ENCODE peak calls at places on chromosomes 2 and 18, in nine cellular contexts. One of them, this sample, is unnamed.

GRCh38 chr18:70368903-70369302 is 80.1 kb downstream of the SOCS6 start:
- DNase-seq in HCT116: no peak
- DNase-seq in GM06990: no peak
- DNase-seq in aorta: no peak
- DNase-seq in NCI-H510A treated with DMSO at 0.1 percent for 48 hours: no peak
- DNase-seq in GM23248: peak
- DNase-seq in NCI-H345: no peak
- DNase-seq in lung microvascular endothelial cell: no peak
- DNase-seq in DND-41: no peak
- DNase-seq in this sample: no peak

GRCh38 chr2:221133941-221134340 is 438.2 kb downstream of the EPHA4 start:
- DNase-seq in HCT116: no peak
- DNase-seq in GM06990: no peak
- DNase-seq in aorta: no peak
- DNase-seq in NCI-H510A treated with DMSO at 0.1 percent for 48 hours: no peak
- DNase-seq in GM23248: peak
- DNase-seq in NCI-H345: no peak
- DNase-seq in lung microvascular endothelial cell: no peak
- DNase-seq in DND-41: no peak
- DNase-seq in this sample: no peak

GRCh38 chr2:241272722-241273551 is 42.5 kb downstream of the HDLBP start:
- DNase-seq in HCT116: no peak
- DNase-seq in GM06990: peak
- DNase-seq in aorta: peak
- DNase-seq in NCI-H510A treated with DMSO at 0.1 percent for 48 hours: peak
- DNase-seq in GM23248: peak
- DNase-seq in NCI-H345: peak
- DNase-seq in lung microvascular endothelial cell: peak
- DNase-seq in DND-41: no peak
- DNase-seq in this sample: peak

GRCh38 chr2:65545818-65546217 is 113.4 kb upstream of the SPRED2 start:
- DNase-seq in HCT116: no peak
- DNase-seq in GM06990: no peak
- DNase-seq in aorta: no peak
- DNase-seq in NCI-H510A treated with DMSO at 0.1 percent for 48 hours: no peak
- DNase-seq in GM23248: peak
- DNase-seq in NCI-H345: no peak
- DNase-seq in lung microvascular endothelial cell: peak
- DNase-seq in DND-41: no peak
- DNase-seq in this sample: peak

GRCh38 chr18:79782566-79783308 is 15.0 kb upstream of the KCNG2 start:
- DNase-seq in HCT116: no peak
- DNase-seq in GM06990: no peak
- DNase-seq in aorta: peak
- DNase-seq in NCI-H510A treated with DMSO at 0.1 percent for 48 hours: no peak
- DNase-seq in GM23248: no peak
- DNase-seq in NCI-H345: no peak
- DNase-seq in lung microvascular endothelial cell: no peak
- DNase-seq in DND-41: no peak
- DNase-seq in this sample: no peak

GRCh38 chr18:75133721-75134645 is 75.0 kb downstream of the PTGR3 start:
- DNase-seq in HCT116: no peak
- DNase-seq in GM06990: no peak
- DNase-seq in aorta: no peak
- DNase-seq in NCI-H510A treated with DMSO at 0.1 percent for 48 hours: no peak
- DNase-seq in GM23248: no peak
- DNase-seq in NCI-H345: peak
- DNase-seq in lung microvascular endothelial cell: no peak
- DNase-seq in DND-41: no peak
- DNase-seq in this sample: no peak

GRCh38 chr2:132606649-132607048 is 63.4 kb downstream of the LYPD1 start:
- DNase-seq in HCT116: no peak
- DNase-seq in GM06990: no peak
- DNase-seq in aorta: no peak
- DNase-seq in NCI-H510A treated with DMSO at 0.1 percent for 48 hours: no peak
- DNase-seq in GM23248: no peak
- DNase-seq in NCI-H345: no peak
- DNase-seq in lung microvascular endothelial cell: no peak
- DNase-seq in DND-41: no peak
- DNase-seq in this sample: no peak

GRCh38 chr2:238847841-238848565 is at the start of gene TWIST2:
- DNase-seq in HCT116: no peak
- DNase-seq in GM06990: no peak
- DNase-seq in aorta: peak
- DNase-seq in NCI-H510A treated with DMSO at 0.1 percent for 48 hours: no peak
- DNase-seq in GM23248: peak
- DNase-seq in NCI-H345: peak
- DNase-seq in lung microvascular endothelial cell: peak
- DNase-seq in DND-41: no peak
- DNase-seq in this sample: no peak

GRCh38 chr2:191688934-191689695 is 11.2 kb downstream of the NABP1 start:
- DNase-seq in HCT116: peak
- DNase-seq in GM06990: no peak
- DNase-seq in aorta: no peak
- DNase-seq in NCI-H510A treated with DMSO at 0.1 percent for 48 hours: no peak
- DNase-seq in GM23248: peak
- DNase-seq in NCI-H345: no peak
- DNase-seq in lung microvascular endothelial cell: peak
- DNase-seq in DND-41: no peak
- DNase-seq in this sample: peak

GRCh38 chr2:113111823-113112287 is 15.5 kb upstream of the IL1RN start:
- DNase-seq in HCT116: no peak
- DNase-seq in GM06990: no peak
- DNase-seq in aorta: no peak
- DNase-seq in NCI-H510A treated with DMSO at 0.1 percent for 48 hours: no peak
- DNase-seq in GM23248: no peak
- DNase-seq in NCI-H345: no peak
- DNase-seq in lung microvascular endothelial cell: no peak
- DNase-seq in DND-41: no peak
- DNase-seq in this sample: no peak

GRCh38 chr2:147416099-147416498 is 428.7 kb upstream of the ACVR2A start:
- DNase-seq in HCT116: no peak
- DNase-seq in GM06990: no peak
- DNase-seq in aorta: no peak
- DNase-seq in NCI-H510A treated with DMSO at 0.1 percent for 48 hours: no peak
- DNase-seq in GM23248: peak
- DNase-seq in NCI-H345: no peak
- DNase-seq in lung microvascular endothelial cell: no peak
- DNase-seq in DND-41: no peak
- DNase-seq in this sample: peak

GRCh38 chr18:61350578-61350977 is 17.3 kb downstream of the CDH20 start:
- DNase-seq in HCT116: no peak
- DNase-seq in GM06990: no peak
- DNase-seq in aorta: no peak
- DNase-seq in NCI-H510A treated with DMSO at 0.1 percent for 48 hours: no peak
- DNase-seq in GM23248: no peak
- DNase-seq in NCI-H345: no peak
- DNase-seq in lung microvascular endothelial cell: no peak
- DNase-seq in DND-41: no peak
- DNase-seq in this sample: no peak

GRCh38 chr18:32378705-32379104 is 92.0 kb downstream of the GAREM1 start:
- DNase-seq in HCT116: no peak
- DNase-seq in GM06990: no peak
- DNase-seq in aorta: no peak
- DNase-seq in NCI-H510A treated with DMSO at 0.1 percent for 48 hours: peak
- DNase-seq in GM23248: peak
- DNase-seq in NCI-H345: peak
- DNase-seq in lung microvascular endothelial cell: peak
- DNase-seq in DND-41: no peak
- DNase-seq in this sample: no peak

GRCh38 chr2:186254759-186255158 is 231.3 kb upstream of the ZC3H15 start:
- DNase-seq in HCT116: no peak
- DNase-seq in GM06990: no peak
- DNase-seq in aorta: no peak
- DNase-seq in NCI-H510A treated with DMSO at 0.1 percent for 48 hours: no peak
- DNase-seq in GM23248: no peak
- DNase-seq in NCI-H345: no peak
- DNase-seq in lung microvascular endothelial cell: no peak
- DNase-seq in DND-41: no peak
- DNase-seq in this sample: no peak

GRCh38 chr2:43454791-43455190 is 141.0 kb downstream of the THADA start:
- DNase-seq in HCT116: no peak
- DNase-seq in GM06990: no peak
- DNase-seq in aorta: no peak
- DNase-seq in NCI-H510A treated with DMSO at 0.1 percent for 48 hours: no peak
- DNase-seq in GM23248: peak
- DNase-seq in NCI-H345: no peak
- DNase-seq in lung microvascular endothelial cell: no peak
- DNase-seq in DND-41: no peak
- DNase-seq in this sample: no peak

GRCh38 chr2:241118727-241119505 is 16.8 kb upstream of the MTERF4 start:
- DNase-seq in HCT116: no peak
- DNase-seq in GM06990: no peak
- DNase-seq in aorta: no peak
- DNase-seq in NCI-H510A treated with DMSO at 0.1 percent for 48 hours: no peak
- DNase-seq in GM23248: no peak
- DNase-seq in NCI-H345: no peak
- DNase-seq in lung microvascular endothelial cell: no peak
- DNase-seq in DND-41: no peak
- DNase-seq in this sample: no peak

GRCh38 chr2:157443090-157443489 is 799 bp downstream of the CYTIP start:
- DNase-seq in HCT116: no peak
- DNase-seq in GM06990: no peak
- DNase-seq in aorta: no peak
- DNase-seq in NCI-H510A treated with DMSO at 0.1 percent for 48 hours: no peak
- DNase-seq in GM23248: no peak
- DNase-seq in NCI-H345: no peak
- DNase-seq in lung microvascular endothelial cell: no peak
- DNase-seq in DND-41: no peak
- DNase-seq in this sample: no peak

GRCh38 chr2:216287251-216287650 is 85.0 kb downstream of the MARCHF4 start:
- DNase-seq in HCT116: no peak
- DNase-seq in GM06990: no peak
- DNase-seq in aorta: no peak
- DNase-seq in NCI-H510A treated with DMSO at 0.1 percent for 48 hours: peak
- DNase-seq in GM23248: peak
- DNase-seq in NCI-H345: no peak
- DNase-seq in lung microvascular endothelial cell: no peak
- DNase-seq in DND-41: no peak
- DNase-seq in this sample: peak

GRCh38 chr2:38075436-38076249 is at the start of gene CYP1B1:
- DNase-seq in HCT116: no peak
- DNase-seq in GM06990: no peak
- DNase-seq in aorta: peak
- DNase-seq in NCI-H510A treated with DMSO at 0.1 percent for 48 hours: peak
- DNase-seq in GM23248: peak
- DNase-seq in NCI-H345: peak
- DNase-seq in lung microvascular endothelial cell: no peak
- DNase-seq in DND-41: no peak
- DNase-seq in this sample: no peak

GRCh38 chr2:132646805-132647115 is 23.2 kb downstream of the LYPD1 start:
- DNase-seq in HCT116: no peak
- DNase-seq in GM06990: no peak
- DNase-seq in aorta: no peak
- DNase-seq in NCI-H510A treated with DMSO at 0.1 percent for 48 hours: no peak
- DNase-seq in GM23248: no peak
- DNase-seq in NCI-H345: no peak
- DNase-seq in lung microvascular endothelial cell: no peak
- DNase-seq in DND-41: no peak
- DNase-seq in this sample: no peak

GRCh38 chr2:228118940-228119339 is 62.5 kb downstream of the SPHKAP start:
- DNase-seq in HCT116: no peak
- DNase-seq in GM06990: no peak
- DNase-seq in aorta: no peak
- DNase-seq in NCI-H510A treated with DMSO at 0.1 percent for 48 hours: no peak
- DNase-seq in GM23248: no peak
- DNase-seq in NCI-H345: no peak
- DNase-seq in lung microvascular endothelial cell: no peak
- DNase-seq in DND-41: no peak
- DNase-seq in this sample: no peak

GRCh38 chr2:187906021-187906420 is 351.8 kb upstream of the TFPI start:
- DNase-seq in HCT116: no peak
- DNase-seq in GM06990: no peak
- DNase-seq in aorta: no peak
- DNase-seq in NCI-H510A treated with DMSO at 0.1 percent for 48 hours: no peak
- DNase-seq in GM23248: no peak
- DNase-seq in NCI-H345: no peak
- DNase-seq in lung microvascular endothelial cell: no peak
- DNase-seq in DND-41: no peak
- DNase-seq in this sample: no peak

GRCh38 chr2:237513693-237514092 is 26.6 kb downstream of the MLPH start:
- DNase-seq in HCT116: no peak
- DNase-seq in GM06990: no peak
- DNase-seq in aorta: no peak
- DNase-seq in NCI-H510A treated with DMSO at 0.1 percent for 48 hours: no peak
- DNase-seq in GM23248: no peak
- DNase-seq in NCI-H345: no peak
- DNase-seq in lung microvascular endothelial cell: no peak
- DNase-seq in DND-41: no peak
- DNase-seq in this sample: no peak

GRCh38 chr2:102030502-102030854 is 38.7 kb downstream of the IL1R2 start:
- DNase-seq in HCT116: no peak
- DNase-seq in GM06990: no peak
- DNase-seq in aorta: no peak
- DNase-seq in NCI-H510A treated with DMSO at 0.1 percent for 48 hours: no peak
- DNase-seq in GM23248: no peak
- DNase-seq in NCI-H345: no peak
- DNase-seq in lung microvascular endothelial cell: no peak
- DNase-seq in DND-41: no peak
- DNase-seq in this sample: no peak

GRCh38 chr2:12376025-12376424 is 340.7 kb upstream of the TRIB2 start:
- DNase-seq in HCT116: no peak
- DNase-seq in GM06990: no peak
- DNase-seq in aorta: no peak
- DNase-seq in NCI-H510A treated with DMSO at 0.1 percent for 48 hours: no peak
- DNase-seq in GM23248: no peak
- DNase-seq in NCI-H345: no peak
- DNase-seq in lung microvascular endothelial cell: no peak
- DNase-seq in DND-41: no peak
- DNase-seq in this sample: no peak

GRCh38 chr18:45566025-45566740 is 49.1 kb upstream of the SLC14A2 start:
- DNase-seq in HCT116: no peak
- DNase-seq in GM06990: no peak
- DNase-seq in aorta: no peak
- DNase-seq in NCI-H510A treated with DMSO at 0.1 percent for 48 hours: no peak
- DNase-seq in GM23248: peak
- DNase-seq in NCI-H345: no peak
- DNase-seq in lung microvascular endothelial cell: no peak
- DNase-seq in DND-41: no peak
- DNase-seq in this sample: no peak

GRCh38 chr18:5556317-5556974 is 12.6 kb upstream of the EPB41L3 start:
- DNase-seq in HCT116: no peak
- DNase-seq in GM06990: no peak
- DNase-seq in aorta: no peak
- DNase-seq in NCI-H510A treated with DMSO at 0.1 percent for 48 hours: no peak
- DNase-seq in GM23248: peak
- DNase-seq in NCI-H345: no peak
- DNase-seq in lung microvascular endothelial cell: no peak
- DNase-seq in DND-41: no peak
- DNase-seq in this sample: peak

GRCh38 chr2:158745067-158745865 is 49.9 kb upstream of the DAPL1 start:
- DNase-seq in HCT116: peak
- DNase-seq in GM06990: no peak
- DNase-seq in aorta: no peak
- DNase-seq in NCI-H510A treated with DMSO at 0.1 percent for 48 hours: peak
- DNase-seq in GM23248: peak
- DNase-seq in NCI-H345: peak
- DNase-seq in lung microvascular endothelial cell: peak
- DNase-seq in DND-41: peak
- DNase-seq in this sample: peak

GRCh38 chr2:48496867-48497266 is 33.1 kb upstream of the STON1 start:
- DNase-seq in HCT116: no peak
- DNase-seq in GM06990: no peak
- DNase-seq in aorta: no peak
- DNase-seq in NCI-H510A treated with DMSO at 0.1 percent for 48 hours: no peak
- DNase-seq in GM23248: peak
- DNase-seq in NCI-H345: no peak
- DNase-seq in lung microvascular endothelial cell: no peak
- DNase-seq in DND-41: no peak
- DNase-seq in this sample: no peak

GRCh38 chr2:73836141-73836943 is 7.6 kb downstream of the STAMBP start:
- DNase-seq in HCT116: no peak
- DNase-seq in GM06990: no peak
- DNase-seq in aorta: peak
- DNase-seq in NCI-H510A treated with DMSO at 0.1 percent for 48 hours: no peak
- DNase-seq in GM23248: no peak
- DNase-seq in NCI-H345: peak
- DNase-seq in lung microvascular endothelial cell: no peak
- DNase-seq in DND-41: no peak
- DNase-seq in this sample: no peak

GRCh38 chr2:150421252-150421651 is 66.2 kb downstream of the RND3 start:
- DNase-seq in HCT116: no peak
- DNase-seq in GM06990: no peak
- DNase-seq in aorta: no peak
- DNase-seq in NCI-H510A treated with DMSO at 0.1 percent for 48 hours: no peak
- DNase-seq in GM23248: no peak
- DNase-seq in NCI-H345: no peak
- DNase-seq in lung microvascular endothelial cell: no peak
- DNase-seq in DND-41: no peak
- DNase-seq in this sample: no peak

This sample was measured in RCC 7860.